ENCODE peak calls at places on chromosomes 13 and 19, in six cellular contexts. T is uterus, Y is right cardiac atrium, J is H1, H is A549, G is SJSA1. Z is an unnamed sample.

GRCh38 chr19:33815410-33816340 is 19.0 kb downstream of the KCTD15 start:
- DNase-seq in T (no peak), Y (peak; percentile 45), J (no peak), H (no peak), G (no peak), Z (no peak)

GRCh38 chr13:76715621-76716020 is 170.6 kb downstream of the KCTD12 start:
- DNase-seq in T (no peak), Y (no peak), J (no peak), H (no peak), G (no peak), Z (peak; percentile 83)

GRCh38 chr13:19597523-19597922 is 35.9 kb upstream of the MPHOSPH8 start:
- DNase-seq in T (no peak), Y (no peak), J (no peak), H (peak; percentile 25), G (no peak), Z (no peak)

GRCh38 chr13:31631071-31631470 is 108.3 kb upstream of the RXFP2 start:
- DNase-seq in T (no peak), Y (no peak), J (no peak), H (no peak), G (no peak), Z (no peak)

GRCh38 chr13:94595006-94595942 is 678 bp downstream of the TGDS start:
- DNase-seq in T (no peak), Y (peak; percentile 47), J (no peak), H (no peak), G (no peak), Z (no peak)

GRCh38 chr19:45405435-45406164 is 731 bp upstream of the PPP1R13L start:
- DNase-seq in T (peak; percentile 91), Y (peak; percentile 96), J (peak; percentile 93), H (peak; percentile 94), G (peak; percentile 99), Z (no peak)

GRCh38 chr19:57786286-57786685 is 16.8 kb downstream of the ZNF586 start:
- DNase-seq in T (no peak), Y (peak; percentile 53), J (no peak), H (no peak), G (no peak), Z (no peak)

GRCh38 chr13:62207388-62207787 is 791.7 kb upstream of the PCDH20 start:
- DNase-seq in T (no peak), Y (no peak), J (no peak), H (no peak), G (no peak), Z (no peak)

GRCh38 chr19:35015576-35016351 is 14.5 kb upstream of the SCN1B start:
- DNase-seq in T (no peak), Y (peak; percentile 65), J (no peak), H (no peak), G (no peak), Z (no peak)

GRCh38 chr13:34805347-34805746 is 136.7 kb upstream of the NBEA start:
- DNase-seq in T (no peak), Y (no peak), J (no peak), H (no peak), G (no peak), Z (no peak)

GRCh38 chr13:101728021-101728420 is 275.5 kb downstream of the ITGBL1 start:
- DNase-seq in T (no peak), Y (no peak), J (no peak), H (no peak), G (no peak), Z (no peak)

GRCh38 chr19:47331931-47332547 is at the start of gene C5AR2:
- DNase-seq in T (no peak), Y (peak; percentile 52), J (no peak), H (peak; percentile 53), G (no peak), Z (no peak)

GRCh38 chr13:49371943-49372636 is 71.8 kb downstream of the CAB39L start:
- DNase-seq in T (no peak), Y (no peak), J (no peak), H (no peak), G (no peak), Z (no peak)

GRCh38 chr19:5536337-5536894 is 31.3 kb downstream of the TINCR start:
- DNase-seq in T (no peak), Y (peak; percentile 88), J (peak; percentile 91), H (peak; percentile 23), G (no peak), Z (no peak)

GRCh38 chr13:20369886-20370361 is 137.8 kb upstream of the GJB6 start:
- DNase-seq in T (no peak), Y (no peak), J (no peak), H (no peak), G (no peak), Z (no peak)

GRCh38 chr19:1400281-1401137 is 833 bp downstream of the GAMT start:
- DNase-seq in T (no peak), Y (peak; percentile 86), J (no peak), H (peak; percentile 42), G (peak; percentile 35), Z (no peak)

GRCh38 chr19:41323430-41324125 is 13.6 kb downstream of the CCDC97 start:
- DNase-seq in T (peak; percentile 92), Y (peak; percentile 89), J (no peak), H (peak; percentile 87), G (peak; percentile 97), Z (no peak)

GRCh38 chr13:40319699-40320586 is 346.5 kb downstream of the FOXO1 start:
- DNase-seq in T (no peak), Y (no peak), J (no peak), H (no peak), G (no peak), Z (no peak)

GRCh38 chr13:40456979-40457553 is 209.4 kb downstream of the FOXO1 start:
- DNase-seq in T (no peak), Y (no peak), J (no peak), H (no peak), G (no peak), Z (no peak)

GRCh38 chr19:34676697-34677385 is at the start of gene SCGB2B2:
- DNase-seq in T (no peak), Y (no peak), J (no peak), H (no peak), G (peak; percentile 97), Z (peak; percentile 72)

GRCh38 chr19:48603449-48603848 is 3.1 kb upstream of the SPACA4 start:
- DNase-seq in T (no peak), Y (no peak), J (no peak), H (no peak), G (no peak), Z (no peak)

GRCh38 chr13:59494560-59494970 is 669.2 kb downstream of the DIAPH3 start:
- DNase-seq in T (no peak), Y (peak; percentile 58), J (no peak), H (no peak), G (no peak), Z (no peak)

GRCh38 chr19:14114854-14115253 is 2.7 kb downstream of the PRKACA start:
- DNase-seq in T (no peak), Y (peak; percentile 85), J (peak; percentile 85), H (peak; percentile 60), G (no peak), Z (no peak)

GRCh38 chr13:66992183-66992582 is 238.0 kb downstream of the PCDH9 start:
- DNase-seq in T (no peak), Y (no peak), J (no peak), H (peak; percentile 75), G (no peak), Z (no peak)

GRCh38 chr19:4071610-4072009 is 4.9 kb upstream of the ZBTB7A start:
- DNase-seq in T (no peak), Y (no peak), J (no peak), H (no peak), G (no peak), Z (no peak)

GRCh38 chr13:74062933-74063332 is 71.3 kb downstream of the KLF12 start:
- DNase-seq in T (peak; percentile 59), Y (peak; percentile 78), J (no peak), H (no peak), G (peak; percentile 11), Z (no peak)

GRCh38 chr13:52665325-52665724 is 12.7 kb downstream of the SUGT1 start:
- DNase-seq in T (no peak), Y (no peak), J (no peak), H (peak; percentile 10), G (peak; percentile 9), Z (no peak)

GRCh38 chr19:41530184-41530534 is 45.8 kb upstream of the CEACAM21 start:
- DNase-seq in T (no peak), Y (no peak), J (no peak), H (no peak), G (no peak), Z (no peak)

GRCh38 chr19:46431824-46432223 is 3.1 kb upstream of the PNMA8C start:
- DNase-seq in T (no peak), Y (no peak), J (peak; percentile 76), H (peak; percentile 34), G (no peak), Z (no peak)

GRCh38 chr19:12113121-12113520 is 27.0 kb downstream of the ZNF20 start:
- DNase-seq in T (no peak), Y (no peak), J (no peak), H (no peak), G (no peak), Z (no peak)
- H3K9me3 ChIP-seq in T (peaks cover 7% of the 10 kb centered on the region), Y (no peaks in the 10 kb centered on the region), J (peaks cover 67% of the 10 kb centered on the region), H (peaks cover 4% of the 10 kb centered on the region), G (peaks cover 18% of the 10 kb centered on the region), Z (peaks cover 16% of the 10 kb centered on the region)

GRCh38 chr13:110187501-110188161 is 119.3 kb downstream of the COL4A1 start:
- DNase-seq in T (no peak), Y (peak; percentile 82), J (no peak), H (no peak), G (peak; percentile 42), Z (peak; percentile 61)
- H3K9me3 ChIP-seq in T (no peaks in the 10 kb centered on the region), Y (no peaks in the 10 kb centered on the region), J (no peaks in the 10 kb centered on the region), H (no peaks in the 10 kb centered on the region), G (no peaks in the 10 kb centered on the region), Z (no peaks in the 10 kb centered on the region)

GRCh38 chr19:15618321-15618720 is 3.3 kb downstream of the CYP4F8 start:
- DNase-seq in T (no peak), Y (no peak), J (no peak), H (no peak), G (no peak), Z (no peak)

GRCh38 chr19:15616627-15617270 is 1.7 kb downstream of the CYP4F8 start:
- DNase-seq in T (no peak), Y (no peak), J (no peak), H (no peak), G (no peak), Z (no peak)

GRCh38 chr19:15622991-15623390 is 8.0 kb downstream of the CYP4F8 start:
- DNase-seq in T (no peak), Y (no peak), J (no peak), H (no peak), G (no peak), Z (no peak)

GRCh38 chr19:15623711-15624318 is 8.8 kb downstream of the CYP4F8 start:
- DNase-seq in T (no peak), Y (no peak), J (no peak), H (no peak), G (no peak), Z (no peak)

GRCh38 chr19:15621801-15622200 is 6.8 kb downstream of the CYP4F8 start:
- DNase-seq in T (no peak), Y (no peak), J (no peak), H (no peak), G (no peak), Z (no peak)
- H3K9me3 ChIP-seq in T (no peaks in the 10 kb centered on the region), Y (no peaks in the 10 kb centered on the region), J (peaks cover 79% of the 10 kb centered on the region), H (no peaks in the 10 kb centered on the region), G (no peaks in the 10 kb centered on the region), Z (no peaks in the 10 kb centered on the region)

GRCh38 chr19:53485046-53486004 is 17.8 kb downstream of the ZNF813 start:
- DNase-seq in T (no peak), Y (no peak), J (no peak), H (no peak), G (no peak), Z (no peak)
- H3K9me3 ChIP-seq in T (peaks cover 8% of the 10 kb centered on the region), Y (peaks cover 5% of the 10 kb centered on the region), J (peaks cover 17% of the 10 kb centered on the region), H (peaks cover 50% of the 10 kb centered on the region), G (no peaks in the 10 kb centered on the region), Z (peaks cover under 1% of the 10 kb centered on the region)